ENCODE peak calls at places on chromosome 4, in five cellular contexts. A, S, C, Y and J are unnamed samples.

GRCh38 chr4:146243141-146243882 is 29.0 kb downstream of the REELD1 start:
- DNase-seq in A (peak), Y (peak), S (no peak), C (no peak), J (peak)

GRCh38 chr4:131603705-131604104 is 1545.4 kb upstream of the PCDH10 start:
- DNase-seq in A (no peak), Y (no peak), C (no peak), S (no peak), J (no peak)

GRCh38 chr4:159598602-159599001 is 495.7 kb downstream of the RAPGEF2 start:
- DNase-seq in C (no peak), A (no peak), S (no peak), Y (no peak), J (no peak)

GRCh38 chr4:163592207-163592606 is 97.7 kb downstream of the TMA16 start:
- DNase-seq in S (no peak), C (no peak), A (no peak), Y (no peak), J (no peak)

GRCh38 chr4:57151481-57151880 is 41.3 kb upstream of the IGFBP7 start:
- DNase-seq in Y (no peak), C (no peak), S (no peak), A (no peak), J (no peak)

GRCh38 chr4:95181446-95182306 is 367.1 kb downstream of the UNC5C start:
- DNase-seq in A (no peak), C (no peak), S (peak), Y (no peak), J (peak)

GRCh38 chr4:102642571-102643298 is 118.0 kb downstream of the MANBA start:
- DNase-seq in Y (no peak), A (no peak), S (peak), C (no peak), J (no peak)

GRCh38 chr4:52407545-52407944 is 251.6 kb downstream of the USP46 start:
- DNase-seq in Y (no peak), S (peak), C (no peak), A (no peak), J (no peak)

GRCh38 chr4:56699537-56699936 is 18.4 kb upstream of the HOPX start:
- DNase-seq in S (no peak), A (no peak), Y (no peak), C (no peak), J (no peak)

GRCh38 chr4:38179690-38180299 is 219.6 kb downstream of the PTTG2 start:
- DNase-seq in C (peak), S (peak), A (peak), Y (peak), J (peak)

GRCh38 chr4:113559947-113560346 is 201.6 kb downstream of the CAMK2D start:
- DNase-seq in S (no peak), A (no peak), Y (no peak), C (no peak), J (no peak)

GRCh38 chr4:113560579-113560978 is 201.0 kb downstream of the CAMK2D start:
- DNase-seq in Y (no peak), S (no peak), A (no peak), C (no peak), J (no peak)

GRCh38 chr4:113553082-113553481 is 208.5 kb downstream of the CAMK2D start:
- DNase-seq in C (no peak), Y (no peak), A (no peak), S (no peak), J (no peak)

GRCh38 chr4:113556382-113557134 is 205.0 kb downstream of the CAMK2D start:
- DNase-seq in C (no peak), A (no peak), Y (no peak), S (no peak), J (no peak)

DNA sequence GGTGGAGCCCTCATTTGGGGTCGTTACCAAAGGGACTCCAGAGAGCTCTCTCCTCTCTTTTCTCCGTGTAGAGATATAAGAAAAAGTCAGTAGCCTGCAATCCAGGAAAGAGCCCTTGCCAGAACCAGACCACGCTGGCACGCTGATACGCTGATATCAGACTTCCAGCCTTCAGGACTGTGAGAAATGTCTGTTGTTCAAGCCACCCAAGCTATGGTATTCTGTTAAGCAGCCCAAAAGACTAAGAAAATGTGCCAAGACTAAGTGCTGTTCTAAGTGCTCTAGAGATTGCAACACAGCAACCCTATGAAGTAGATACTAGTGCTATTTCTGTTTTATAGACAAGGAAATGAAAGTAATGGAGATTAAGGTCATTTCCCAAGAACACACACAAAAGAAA is 205.7 kb downstream of the CAMK2D start:
- DNase-seq in A (no peak), S (no peak), Y (no peak), C (no peak), J (no peak)
- H3K27ac ChIP-seq in A (no peak), S (no peak), Y (no peak), C (no peak), J (no peak)

GRCh38 chr4:77631276-77631675 is 25.7 kb downstream of the CXCL13 start:
- DNase-seq in Y (no peak), C (no peak), A (no peak), S (no peak), J (no peak)

GRCh38 chr4:77634132-77634785 is 28.6 kb downstream of the CXCL13 start:
- DNase-seq in S (no peak), A (no peak), Y (no peak), C (no peak), J (no peak)

GRCh38 chr4:77635246-77635645 is 29.6 kb downstream of the CXCL13 start:
- DNase-seq in S (no peak), C (no peak), A (no peak), Y (no peak), J (no peak)

DNA sequence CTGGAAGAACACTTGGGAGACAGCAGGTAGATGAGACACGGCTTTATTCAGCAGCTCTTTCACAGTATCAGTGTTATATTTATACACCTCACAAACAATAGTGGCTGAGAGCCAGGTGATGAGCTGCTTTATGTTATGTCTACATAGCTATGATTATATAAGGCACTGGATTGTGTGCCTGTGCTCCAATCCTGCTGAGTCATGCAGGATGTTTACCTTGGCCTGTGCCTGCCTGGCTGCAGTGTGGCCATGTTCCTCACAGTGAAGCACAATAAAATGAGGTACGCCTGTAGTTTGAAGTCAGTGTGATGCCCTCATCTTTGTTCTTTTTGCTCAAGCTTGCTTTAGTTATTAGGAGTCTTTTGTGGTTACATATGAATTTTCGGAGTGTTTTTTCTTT is 31.3 kb downstream of the CXCL13 start:
- DNase-seq in S (peak), C (no peak), A (no peak), Y (no peak), J (no peak)
- H3K27ac ChIP-seq in S (no peak), C (no peak), A (no peak), Y (no peak), J (no peak)

GRCh38 chr4:26287748-26288147 is 33.1 kb upstream of the RBPJ start:
- DNase-seq in C (no peak), S (no peak), Y (no peak), A (no peak), J (no peak)
- H3K27ac ChIP-seq in C (no peak), S (no peak), Y (no peak), A (no peak), J (no peak)

DNA sequence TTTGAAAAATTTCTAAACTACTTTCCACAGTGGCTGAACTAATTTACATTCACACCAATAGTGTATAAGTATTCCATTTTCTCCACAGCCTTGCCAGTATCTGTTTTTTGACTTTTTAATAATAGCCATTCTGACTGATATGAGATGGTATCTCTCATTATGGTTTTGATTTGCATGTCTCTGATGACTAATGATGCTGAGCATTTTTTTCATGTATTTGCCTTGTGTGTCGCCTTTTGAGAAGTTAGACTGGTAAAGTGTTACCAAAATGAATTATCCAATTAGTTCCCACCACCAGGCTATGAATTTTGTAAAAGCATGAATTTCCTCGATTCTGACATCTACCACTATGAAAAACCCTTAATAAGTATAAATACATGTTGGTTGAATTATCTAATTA is 242.2 kb upstream of the GK2 start:
- DNase-seq in C (no peak), Y (no peak), A (no peak), S (no peak), J (no peak)
- H3K27ac ChIP-seq in C (no peak), Y (no peak), A (no peak), S (peak), J (no peak)

GRCh38 chr4:120066182-120066524 is 495 bp downstream of the MAD2L1 start:
- DNase-seq in A (no peak), S (no peak), Y (no peak), C (no peak), J (no peak)
- H3K27ac ChIP-seq in A (peak), S (peak), Y (peak), C (peak), J (peak)

DNA sequence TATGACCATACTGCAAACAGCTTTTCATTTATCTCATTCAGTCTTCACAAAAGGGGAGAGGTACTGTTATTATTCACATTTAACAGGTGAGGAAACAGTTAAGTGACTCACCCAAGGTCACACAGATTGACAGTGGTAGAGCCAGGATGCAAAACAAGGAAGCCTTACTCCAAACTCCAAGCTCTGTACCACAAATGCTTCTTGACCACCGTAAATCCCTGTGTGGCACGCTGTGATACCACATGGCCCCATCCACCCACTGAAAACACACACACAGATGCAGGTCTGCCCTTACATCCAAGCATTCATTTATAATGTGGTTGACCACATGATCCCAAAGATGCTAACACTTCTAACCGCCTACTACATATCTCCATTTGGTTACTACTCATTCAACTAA is 129.5 kb downstream of the TSPAN5 start:
- DNase-seq in A (no peak), Y (no peak), C (no peak), S (no peak), J (no peak)
- H3K27ac ChIP-seq in A (no peak), Y (no peak), C (no peak), S (no peak), J (no peak)

DNA sequence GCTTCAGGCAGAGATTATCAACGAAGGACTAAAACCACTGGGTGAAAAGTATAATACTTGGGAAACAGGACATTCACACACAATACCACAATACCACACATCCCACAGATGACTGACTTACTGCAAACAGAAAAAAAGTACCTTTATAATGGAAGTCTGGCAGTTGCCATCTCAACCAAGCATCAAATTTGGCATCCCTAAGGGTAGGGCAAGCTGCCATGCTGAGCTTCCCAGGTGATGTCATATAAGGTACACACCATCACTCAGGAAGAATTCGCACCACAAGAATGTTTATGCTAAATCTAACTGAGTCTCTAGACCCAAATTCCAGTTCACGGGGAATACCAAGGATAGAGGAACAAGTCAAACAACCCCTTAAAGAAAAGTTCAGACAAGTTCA is 9.1 kb downstream of the QDPR start:
- DNase-seq in C (no peak), S (no peak), A (no peak), Y (no peak), J (no peak)
- H3K27ac ChIP-seq in C (no peak), S (no peak), A (no peak), Y (no peak), J (no peak)

GRCh38 chr4:77023920-77024319 is 51.9 kb downstream of the CCNI start:
- DNase-seq in C (no peak), A (no peak), Y (no peak), S (peak), J (no peak)

GRCh38 chr4:77025643-77026321 is 50.0 kb downstream of the CCNI start:
- DNase-seq in C (no peak), Y (no peak), A (no peak), S (peak), J (no peak)

GRCh38 chr4:77022581-77023133 is 53.1 kb downstream of the CCNI start:
- DNase-seq in A (no peak), S (peak), Y (no peak), C (no peak), J (no peak)

GRCh38 chr4:77020017-77020416 is 55.8 kb downstream of the CCNI start:
- DNase-seq in C (no peak), Y (no peak), A (no peak), S (no peak), J (no peak)

GRCh38 chr4:77021614-77022089 is 54.1 kb downstream of the CCNI start:
- DNase-seq in S (peak), C (peak), A (no peak), Y (no peak), J (no peak)
- H3K27ac ChIP-seq in S (peak), C (peak), A (no peak), Y (no peak), J (no peak)

GRCh38 chr4:119211856-119212250 is 660 bp upstream of the USP53 start:
- DNase-seq in Y (no peak), S (no peak), C (peak), A (no peak), J (no peak)

GRCh38 chr4:119209077-119209476 is 3.4 kb upstream of the USP53 start:
- DNase-seq in A (no peak), C (no peak), Y (no peak), S (peak), J (no peak)

GRCh38 chr4:119207051-119207450 is 5.5 kb upstream of the USP53 start:
- DNase-seq in S (no peak), C (no peak), Y (no peak), A (no peak), J (no peak)

GRCh38 chr4:119210760-119211159 is 1.8 kb upstream of the USP53 start:
- DNase-seq in A (no peak), C (no peak), S (peak), Y (no peak), J (no peak)

DNA sequence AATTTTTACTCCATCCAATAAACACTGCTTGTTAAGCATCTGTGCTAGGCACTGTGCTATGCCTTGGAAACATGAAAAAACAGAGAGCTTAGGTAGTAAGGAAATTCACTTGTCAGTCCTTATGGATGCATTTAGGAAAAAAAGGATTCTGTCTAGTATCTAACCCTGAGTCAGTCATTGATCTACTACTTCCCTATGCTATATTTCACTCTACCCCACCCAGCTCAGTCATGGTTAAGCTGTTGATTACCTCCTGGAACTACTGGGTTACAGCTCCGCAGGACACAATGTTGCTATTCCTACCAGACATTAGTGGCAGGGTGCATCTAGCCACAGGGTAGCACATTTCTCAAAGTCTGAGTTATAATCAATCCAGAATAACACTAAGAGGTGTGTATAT is 2.9 kb upstream of the USP53 start:
- DNase-seq in S (no peak), C (no peak), Y (no peak), A (no peak), J (no peak)
- H3K27ac ChIP-seq in S (peak), C (peak), Y (no peak), A (no peak), J (no peak)